ENCODE peak calls at places on chromosome 20, in four cellular contexts. L, R, N and W are unnamed samples.

GRCh38 chr20:45842169-45842812 is 8.7 kb downstream of the SNX21 start:
- DNase-seq in L (no peak), R (no peak), N (no peak), W (no peak)

GRCh38 chr20:17679786-17680127 is 2.3 kb downstream of the RRBP1 start:
- DNase-seq in L (no peak), R (no peak), N (no peak), W (no peak)

GRCh38 chr20:61965606-61966491 is 99.8 kb downstream of the TAF4 start:
- DNase-seq in L (no peak), R (no peak), N (no peak), W (no peak)

GRCh38 chr20:58149412-58150091 is 78.9 kb downstream of the ANKRD60 start:
- DNase-seq in L (no peak), R (no peak), N (no peak), W (no peak)

GRCh38 chr20:44154521-44155001 is 32.4 kb downstream of the JPH2 start:
- DNase-seq in L (no peak), R (no peak), N (no peak), W (no peak)

GRCh38 chr20:18778993-18779392 is 34.6 kb upstream of the SCP2D1 start:
- DNase-seq in L (no peak), R (no peak), N (no peak), W (no peak)

GRCh38 chr20:18092890-18093289 is 35.2 kb upstream of the OVOL2 start:
- DNase-seq in L (no peak), R (no peak), N (no peak), W (no peak)

GRCh38 chr20:19492937-19493336 is 265.1 kb upstream of the RIN2 start:
- DNase-seq in L (no peak), R (no peak), N (no peak), W (no peak)

GRCh38 chr20:33838035-33838864 is 27.1 kb downstream of the CHMP4B start:
- DNase-seq in L (no peak), R (no peak), N (no peak), W (no peak)

GRCh38 chr20:25237610-25238318 is 10.1 kb upstream of the PYGB start:
- DNase-seq in L (peak), R (peak), N (no peak), W (no peak)

GRCh38 chr20:8855315-8855714 is 213.6 kb upstream of the PLCB4 start:
- DNase-seq in L (no peak), R (no peak), N (no peak), W (no peak)

GRCh38 chr20:58710481-58711265 is 18.1 kb downstream of the NPEPL1 start:
- DNase-seq in L (no peak), R (no peak), N (no peak), W (peak)

GRCh38 chr20:49286689-49287551 is 9.1 kb upstream of the ZNFX1 start:
- DNase-seq in L (no peak), R (peak), N (no peak), W (no peak)

GRCh38 chr20:35145141-35145564 is 2.0 kb downstream of the EDEM2 start:
- DNase-seq in L (no peak), R (peak), N (peak), W (peak)

GRCh38 chr20:34834459-34834893 is 9.0 kb upstream of the NCOA6 start:
- DNase-seq in L (no peak), R (peak), N (no peak), W (no peak)

GRCh38 chr20:24277196-24277595 is 192.2 kb upstream of the SYNDIG1 start:
- DNase-seq in L (no peak), R (no peak), N (no peak), W (no peak)

GRCh38 chr20:41072919-41073318 is 44.3 kb downstream of the TOP1 start:
- DNase-seq in L (no peak), R (no peak), N (no peak), W (no peak)